ENCODE peak calls at places on chromosome 11, in nine cellular contexts. E, J, T, U, R, N, M, O and W are unnamed samples.

GRCh38 chr11:46537121-46537520 is 56.7 kb downstream of the AMBRA1 start:
- DNase-seq in E (peak; percentile 22), J (no peak), T (no peak), U (no peak), R (no peak), N (no peak), M (no peak), O (no peak), W (no peak)

GRCh38 chr11:65932558-65932919 is 12.7 kb upstream of the TSGA10IP start:
- DNase-seq in E (no peak), J (no peak), T (no peak), U (no peak), R (no peak), N (no peak), M (no peak), O (no peak), W (no peak)

GRCh38 chr11:63592975-63593395 is 21.2 kb downstream of the PLAAT3 start:
- DNase-seq in E (no peak), J (no peak), T (no peak), U (no peak), R (no peak), N (no peak), M (no peak), O (no peak), W (no peak)

GRCh38 chr11:15850992-15851615 is 505.2 kb downstream of the SOX6 start:
- DNase-seq in E (no peak), J (no peak), T (no peak), U (no peak), R (no peak), N (no peak), M (no peak), O (no peak), W (no peak)

GRCh38 chr11:125423247-125423849 is 72.7 kb downstream of the FEZ1 start:
- DNase-seq in E (no peak), J (no peak), T (peak; percentile 19), U (peak; percentile 3), R (no peak), N (no peak), M (no peak), O (no peak), W (no peak)

GRCh38 chr11:70650075-70650909 is 252.0 kb downstream of the CTTN start:
- DNase-seq in E (peak; percentile 75), J (peak; percentile 44), T (peak; percentile 22), U (no peak), R (no peak), N (peak; percentile 48), M (no peak), O (peak; percentile 61), W (peak; percentile 76)

GRCh38 chr11:124716596-124716995 is 23.1 kb upstream of the NRGN start:
- DNase-seq in E (no peak), J (no peak), T (no peak), U (no peak), R (no peak), N (no peak), M (no peak), O (no peak), W (no peak)

GRCh38 chr11:36510567-36511020 is 522 bp upstream of the TRAF6 start:
- DNase-seq in E (no peak), J (no peak), T (no peak), U (no peak), R (no peak), N (no peak), M (no peak), O (no peak), W (no peak)

GRCh38 chr11:20342347-20343279 is 20.9 kb upstream of the HTATIP2 start:
- DNase-seq in E (no peak), J (no peak), T (no peak), U (no peak), R (peak; percentile 72), N (no peak), M (peak; percentile 10), O (no peak), W (no peak)

GRCh38 chr11:65915821-65916251 is 3.0 kb downstream of the C11orf68 start:
- DNase-seq in E (peak; percentile 99), J (peak; percentile 92), T (peak; percentile 89), U (peak; percentile 92), R (no peak), N (peak; percentile 75), M (no peak), O (peak; percentile 98), W (peak; percentile 96)

GRCh38 chr11:122340607-122341006 is 224.6 kb upstream of the BLID start:
- DNase-seq in E (no peak), J (no peak), T (no peak), U (no peak), R (no peak), N (no peak), M (no peak), O (no peak), W (no peak)
- H3K9me3 ChIP-seq in E (no peaks in the 10 kb centered on the region), J (no peaks in the 10 kb centered on the region), T (no peaks in the 10 kb centered on the region), U (no peaks in the 10 kb centered on the region), R (no peaks in the 10 kb centered on the region), N (no peaks in the 10 kb centered on the region), M (peaks cover 4% of the 10 kb centered on the region), O (no peaks in the 10 kb centered on the region), W (no peaks in the 10 kb centered on the region)

DNA sequence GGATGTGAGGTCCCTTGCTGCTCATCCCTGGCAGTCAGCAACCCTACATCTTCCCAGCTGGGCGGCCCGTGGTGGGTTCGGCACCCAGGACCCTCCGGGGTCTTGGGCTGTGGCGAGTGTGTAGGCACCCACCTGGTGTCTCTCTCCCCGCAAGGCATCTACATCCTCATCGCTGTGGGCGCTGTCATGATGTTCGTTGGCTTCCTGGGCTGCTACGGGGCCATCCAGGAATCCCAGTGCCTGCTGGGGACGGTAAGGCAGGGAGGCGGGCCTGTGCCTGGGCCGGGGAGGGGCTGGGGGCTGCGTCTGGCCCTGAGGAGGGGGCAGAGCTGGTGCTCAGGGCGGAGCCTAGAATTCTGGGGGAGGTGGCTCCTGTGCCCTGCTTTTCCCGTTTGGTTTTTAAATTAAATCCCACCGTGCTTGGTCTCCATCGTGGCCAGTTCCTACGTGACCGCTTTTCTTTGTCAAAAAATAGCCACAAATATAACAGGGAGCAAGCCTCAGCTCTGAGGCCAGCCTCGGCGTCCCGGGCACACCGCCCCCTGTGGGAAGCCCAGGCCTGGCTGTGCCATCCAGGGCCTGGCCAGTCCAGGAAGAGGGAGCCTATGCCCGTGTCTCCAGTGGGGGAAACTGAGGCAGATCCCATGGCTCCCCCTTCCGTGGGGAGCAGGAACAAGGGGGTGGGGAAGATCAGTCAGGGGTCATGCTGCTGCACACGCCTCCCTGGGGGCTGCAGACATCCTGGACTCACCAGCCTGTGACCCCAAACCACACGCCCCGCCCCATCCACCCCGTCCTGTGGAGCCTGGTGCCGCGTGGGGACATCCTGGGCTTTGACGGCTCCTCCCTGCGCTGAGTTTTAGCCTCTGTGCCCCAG is 6.4 kb upstream of the TSSC4 start:
- DNase-seq in E (no peak), J (no peak), T (no peak), U (peak; percentile 74), R (no peak), N (no peak), M (no peak), O (no peak), W (no peak)
- H3K4me1 ChIP-seq in E (peaks cover 31% of the 10 kb centered on the region), J (peaks cover 22% of the 10 kb centered on the region), T (peaks cover 13% of the 10 kb centered on the region), U (peaks cover 4% of the 10 kb centered on the region), R (no peaks in the 10 kb centered on the region), N (peaks cover 21% of the 10 kb centered on the region), M (peaks cover 20% of the 10 kb centered on the region), O (peaks cover 39% of the 10 kb centered on the region), W (peaks cover 3% of the 10 kb centered on the region)

DNA sequence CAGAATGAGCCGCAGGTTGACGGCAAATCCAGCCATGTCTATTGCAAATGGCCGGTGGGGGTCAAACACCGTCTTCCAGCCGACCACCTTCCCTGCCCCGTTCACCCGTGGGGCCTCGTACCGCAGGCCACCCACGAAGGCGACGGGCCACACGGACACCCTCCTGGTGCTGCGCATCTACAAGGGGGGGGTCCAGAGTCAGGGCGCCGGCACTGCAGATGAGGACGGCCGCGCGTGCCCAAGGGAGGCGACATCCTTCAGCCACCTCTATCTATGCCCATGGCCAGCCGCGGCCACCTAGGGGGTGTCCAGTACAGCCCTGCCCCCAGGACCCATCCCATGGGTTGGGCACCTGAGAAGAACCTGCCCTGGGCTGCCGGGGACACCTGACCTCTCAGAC is 29.2 kb downstream of the B3GAT1 start:
- DNase-seq in E (no peak), J (no peak), T (no peak), U (no peak), R (no peak), N (no peak), M (no peak), O (no peak), W (no peak)
- H3K9me3 ChIP-seq in E (no peaks in the 10 kb centered on the region), J (no peaks in the 10 kb centered on the region), T (no peaks in the 10 kb centered on the region), U (no peaks in the 10 kb centered on the region), R (no peaks in the 10 kb centered on the region), N (no peaks in the 10 kb centered on the region), M (no peaks in the 10 kb centered on the region), O (no peaks in the 10 kb centered on the region), W (no peaks in the 10 kb centered on the region)

GRCh38 chr11:67272327-67273259 is 6.3 kb downstream of the GRK2 start:
- DNase-seq in E (no peak), J (no peak), T (no peak), U (peak; percentile 72), R (no peak), N (no peak), M (no peak), O (peak; percentile 67), W (no peak)

GRCh38 chr11:67271212-67271547 is 4.9 kb downstream of the GRK2 start:
- DNase-seq in E (no peak), J (no peak), T (no peak), U (no peak), R (no peak), N (no peak), M (no peak), O (no peak), W (no peak)

GRCh38 chr11:67274768-67275605 is 8.7 kb downstream of the GRK2 start:
- DNase-seq in E (no peak), J (peak; percentile 68), T (no peak), U (peak; percentile 90), R (no peak), N (peak; percentile 46), M (no peak), O (peak; percentile 71), W (peak; percentile 89)

GRCh38 chr11:67271548-67272284 is 5.4 kb downstream of the GRK2 start:
- DNase-seq in E (no peak), J (no peak), T (no peak), U (peak; percentile 77), R (no peak), N (no peak), M (peak; percentile 70), O (peak; percentile 90), W (peak; percentile 80)

DNA sequence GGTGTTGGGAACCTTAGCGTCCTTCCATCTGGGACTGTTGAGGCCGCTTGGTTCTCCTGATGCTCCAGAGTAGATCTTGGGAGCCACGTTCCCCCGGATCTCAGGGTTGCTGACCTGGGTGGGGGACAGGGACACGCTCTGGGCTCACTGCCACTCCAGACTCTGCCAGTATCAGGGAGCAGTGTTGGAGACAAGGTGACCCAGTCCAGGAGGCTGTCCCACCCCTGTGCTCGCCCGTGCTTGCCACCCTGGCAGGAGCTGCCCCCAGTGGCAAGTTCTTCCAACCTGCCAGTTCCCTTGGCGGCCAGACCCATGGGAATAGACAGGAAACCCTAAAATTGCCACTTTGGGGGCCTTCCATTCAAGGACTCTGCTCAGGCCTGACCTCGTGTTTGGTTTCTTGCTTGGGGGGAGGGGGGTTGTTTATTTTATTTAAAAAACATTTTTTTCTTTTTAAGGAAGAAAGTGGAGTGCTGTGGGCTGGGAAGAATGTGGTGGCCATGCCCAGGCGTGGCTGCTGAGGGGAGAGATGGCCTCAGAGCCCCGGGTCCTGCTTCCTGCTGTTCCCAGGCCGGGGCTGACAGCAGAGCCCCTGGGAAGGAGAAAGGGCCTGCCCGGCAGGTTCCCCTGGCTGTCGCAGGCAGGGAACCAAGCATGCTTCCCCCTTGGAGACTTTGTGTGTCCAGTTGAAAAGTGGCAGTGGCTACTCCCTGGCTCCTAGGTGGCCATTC is 7.2 kb downstream of the GRK2 start:
- DNase-seq in E (no peak), J (no peak), T (no peak), U (peak; percentile 80), R (no peak), N (no peak), M (no peak), O (peak; percentile 75), W (no peak)
- H3K4me1 ChIP-seq in E (peaks cover 65% of the 10 kb centered on the region), J (peaks cover 91% of the 10 kb centered on the region), T (peaks cover 4% of the 10 kb centered on the region), U (peaks cover 49% of the 10 kb centered on the region), R (peaks cover 8% of the 10 kb centered on the region), N (peaks cover 89% of the 10 kb centered on the region), M (peaks cover 98% of the 10 kb centered on the region), O (peaks cover 100% of the 10 kb centered on the region), W (peaks cover 68% of the 10 kb centered on the region)